ENCODE peak calls at places on chromosome 5, in five cellular contexts. One of them, this sample, is unnamed.
A peak's percentile ranks its signal among the peaks of the same experiment; 100 is the strongest.

GRCh38 chr5:138458856-138459255 is 6.4 kb upstream of the EGR1 start:
- DNase-seq in Peyer's patch: no peak
- DNase-seq in GM12891: no peak
- DNase-seq in spleen: no peak
- DNase-seq in tibial nerve: no peak
- DNase-seq in this sample: no peak

GRCh38 chr5:40906351-40906751 is 2.9 kb upstream of the C7 start:
- DNase-seq in Peyer's patch: no peak
- DNase-seq in GM12891: no peak
- DNase-seq in spleen: no peak
- DNase-seq in tibial nerve: no peak
- DNase-seq in this sample: no peak

GRCh38 chr5:96823900-96824351 is 16.2 kb upstream of the ERAP1 start:
- DNase-seq in Peyer's patch: no peak
- DNase-seq in GM12891: no peak
- DNase-seq in spleen: no peak
- DNase-seq in tibial nerve: no peak
- DNase-seq in this sample: no peak

GRCh38 chr5:133144245-133144981 is 92.6 kb downstream of the HSPA4 start:
- DNase-seq in Peyer's patch: no peak
- DNase-seq in GM12891: no peak
- DNase-seq in spleen: no peak
- DNase-seq in tibial nerve: no peak
- DNase-seq in this sample: no peak

GRCh38 chr5:138753794-138754698 is 821 bp downstream of the CTNNA1 start:
- DNase-seq in Peyer's patch: peak; percentile 58
- DNase-seq in GM12891: no peak
- DNase-seq in spleen: peak; percentile 88
- DNase-seq in tibial nerve: peak; percentile 95
- DNase-seq in this sample: peak; percentile 97

GRCh38 chr5:117103703-117104102 is 529.1 kb upstream of the SEMA6A start:
- DNase-seq in Peyer's patch: no peak
- DNase-seq in GM12891: no peak
- DNase-seq in spleen: no peak
- DNase-seq in tibial nerve: no peak
- DNase-seq in this sample: no peak

GRCh38 chr5:59813761-59814562 is 79.6 kb downstream of the PDE4D start:
- DNase-seq in Peyer's patch: no peak
- DNase-seq in GM12891: no peak
- DNase-seq in spleen: no peak
- DNase-seq in tibial nerve: no peak
- DNase-seq in this sample: no peak

GRCh38 chr5:159096555-159097460 is 2.9 kb downstream of the EBF1 start:
- DNase-seq in Peyer's patch: no peak
- DNase-seq in GM12891: no peak
- DNase-seq in spleen: no peak
- DNase-seq in tibial nerve: no peak
- DNase-seq in this sample: no peak

GRCh38 chr5:101482931-101483330 is 579.8 kb upstream of the ST8SIA4 start:
- DNase-seq in Peyer's patch: no peak
- DNase-seq in GM12891: no peak
- DNase-seq in spleen: no peak
- DNase-seq in tibial nerve: no peak
- DNase-seq in this sample: no peak

GRCh38 chr5:72531496-72532190 is 24.4 kb upstream of the ZNF366 start:
- DNase-seq in Peyer's patch: no peak
- DNase-seq in GM12891: no peak
- DNase-seq in spleen: no peak
- DNase-seq in tibial nerve: no peak
- DNase-seq in this sample: no peak

GRCh38 chr5:17727212-17727611 is 93.0 kb downstream of the TAF11L14 start:
- DNase-seq in Peyer's patch: no peak
- DNase-seq in GM12891: no peak
- DNase-seq in spleen: no peak
- DNase-seq in tibial nerve: no peak
- DNase-seq in this sample: no peak

GRCh38 chr5:33073856-33074255 is 362.7 kb downstream of the NPR3 start:
- DNase-seq in Peyer's patch: no peak
- DNase-seq in GM12891: no peak
- DNase-seq in spleen: no peak
- DNase-seq in tibial nerve: no peak
- DNase-seq in this sample: no peak

GRCh38 chr5:43038523-43038989 is 1.6 kb downstream of the ANXA2R start:
- DNase-seq in Peyer's patch: peak; percentile 55
- DNase-seq in GM12891: no peak
- DNase-seq in spleen: peak; percentile 84
- DNase-seq in tibial nerve: no peak
- DNase-seq in this sample: no peak

GRCh38 chr5:102561894-102562760 is 63.3 kb upstream of the SLCO6A1 start:
- DNase-seq in Peyer's patch: no peak
- DNase-seq in GM12891: no peak
- DNase-seq in spleen: no peak
- DNase-seq in tibial nerve: no peak
- DNase-seq in this sample: no peak

GRCh38 chr5:141637693-141638419 is 1.1 kb downstream of the RELL2 start:
- DNase-seq in Peyer's patch: peak; percentile 78
- DNase-seq in GM12891: peak; percentile 59
- DNase-seq in spleen: peak; percentile 92
- DNase-seq in tibial nerve: no peak
- DNase-seq in this sample: peak; percentile 80

GRCh38 chr5:120546922-120547321 is 82.8 kb downstream of the PRR16 start:
- DNase-seq in Peyer's patch: no peak
- DNase-seq in GM12891: no peak
- DNase-seq in spleen: no peak
- DNase-seq in tibial nerve: no peak
- DNase-seq in this sample: no peak

GRCh38 chr5:158985492-158985891 is 114.2 kb downstream of the EBF1 start:
- DNase-seq in Peyer's patch: no peak
- DNase-seq in GM12891: no peak
- DNase-seq in spleen: no peak
- DNase-seq in tibial nerve: no peak
- DNase-seq in this sample: no peak

GRCh38 chr5:83474170-83474796 is 2.7 kb downstream of the VCAN start:
- DNase-seq in Peyer's patch: no peak
- DNase-seq in GM12891: peak; percentile 41
- DNase-seq in spleen: peak; percentile 82
- DNase-seq in tibial nerve: peak; percentile 73
- DNase-seq in this sample: peak; percentile 92

GRCh38 chr5:126508962-126509279 is 85.7 kb downstream of the GRAMD2B start:
- DNase-seq in Peyer's patch: peak; percentile 42
- DNase-seq in GM12891: no peak
- DNase-seq in spleen: no peak
- DNase-seq in tibial nerve: no peak
- DNase-seq in this sample: peak; percentile 84

GRCh38 chr5:78295035-78295961 is 800 bp upstream of the AP3B1 start:
- DNase-seq in Peyer's patch: peak; percentile 67
- DNase-seq in GM12891: peak; percentile 20
- DNase-seq in spleen: peak; percentile 86
- DNase-seq in tibial nerve: no peak
- DNase-seq in this sample: peak; percentile 66

GRCh38 chr5:79611046-79611829 is 1.0 kb upstream of the TENT2 start:
- DNase-seq in Peyer's patch: no peak
- DNase-seq in GM12891: no peak
- DNase-seq in spleen: no peak
- DNase-seq in tibial nerve: no peak
- DNase-seq in this sample: no peak

GRCh38 chr5:103293099-103293498 is 34.5 kb downstream of the MACIR start:
- DNase-seq in Peyer's patch: no peak
- DNase-seq in GM12891: no peak
- DNase-seq in spleen: no peak
- DNase-seq in tibial nerve: no peak
- DNase-seq in this sample: no peak

GRCh38 chr5:147750065-147750464 is 32.5 kb downstream of the JAKMIP2 start:
- DNase-seq in Peyer's patch: no peak
- DNase-seq in GM12891: no peak
- DNase-seq in spleen: no peak
- DNase-seq in tibial nerve: no peak
- DNase-seq in this sample: no peak

GRCh38 chr5:37876926-37877325 is 37.1 kb upstream of the GDNF start:
- DNase-seq in Peyer's patch: no peak
- DNase-seq in GM12891: no peak
- DNase-seq in spleen: no peak
- DNase-seq in tibial nerve: no peak
- DNase-seq in this sample: no peak
- TF ChIP-seq POLR2A in Peyer's patch: no peak
- TF ChIP-seq POLR2A in GM12891: no peak
- TF ChIP-seq POLR2A in spleen: no peak
- TF ChIP-seq POLR2A in tibial nerve: no peak
- TF ChIP-seq POLR2A in this sample: no peak

GRCh38 chr5:81751009-81751835 is at the start of gene SSBP2:
- DNase-seq in Peyer's patch: peak; percentile 98
- DNase-seq in GM12891: peak; percentile 79
- DNase-seq in spleen: peak; percentile 100
- DNase-seq in tibial nerve: peak; percentile 99
- DNase-seq in this sample: peak; percentile 100
- TF ChIP-seq POLR2A in Peyer's patch: peak; percentile 45
- TF ChIP-seq POLR2A in GM12891: no peak
- TF ChIP-seq POLR2A in spleen: peak; percentile 41
- TF ChIP-seq POLR2A in tibial nerve: peak; percentile 90
- TF ChIP-seq POLR2A in this sample: peak; percentile 64

GRCh38 chr5:150559701-150560100 is 51.8 kb downstream of the NDST1 start:
- DNase-seq in Peyer's patch: no peak
- DNase-seq in GM12891: no peak
- DNase-seq in spleen: no peak
- DNase-seq in tibial nerve: no peak
- DNase-seq in this sample: peak; percentile 20

GRCh38 chr5:150561571-150562295 is 53.8 kb downstream of the NDST1 start:
- DNase-seq in Peyer's patch: no peak
- DNase-seq in GM12891: no peak
- DNase-seq in spleen: no peak
- DNase-seq in tibial nerve: no peak
- DNase-seq in this sample: peak; percentile 44

GRCh38 chr5:150561192-150561512 is 53.2 kb downstream of the NDST1 start:
- DNase-seq in Peyer's patch: no peak
- DNase-seq in GM12891: no peak
- DNase-seq in spleen: no peak
- DNase-seq in tibial nerve: no peak
- DNase-seq in this sample: no peak

GRCh38 chr5:150559088-150559487 is 51.2 kb downstream of the NDST1 start:
- DNase-seq in Peyer's patch: no peak
- DNase-seq in GM12891: no peak
- DNase-seq in spleen: no peak
- DNase-seq in tibial nerve: no peak
- DNase-seq in this sample: peak; percentile 32

DNA sequence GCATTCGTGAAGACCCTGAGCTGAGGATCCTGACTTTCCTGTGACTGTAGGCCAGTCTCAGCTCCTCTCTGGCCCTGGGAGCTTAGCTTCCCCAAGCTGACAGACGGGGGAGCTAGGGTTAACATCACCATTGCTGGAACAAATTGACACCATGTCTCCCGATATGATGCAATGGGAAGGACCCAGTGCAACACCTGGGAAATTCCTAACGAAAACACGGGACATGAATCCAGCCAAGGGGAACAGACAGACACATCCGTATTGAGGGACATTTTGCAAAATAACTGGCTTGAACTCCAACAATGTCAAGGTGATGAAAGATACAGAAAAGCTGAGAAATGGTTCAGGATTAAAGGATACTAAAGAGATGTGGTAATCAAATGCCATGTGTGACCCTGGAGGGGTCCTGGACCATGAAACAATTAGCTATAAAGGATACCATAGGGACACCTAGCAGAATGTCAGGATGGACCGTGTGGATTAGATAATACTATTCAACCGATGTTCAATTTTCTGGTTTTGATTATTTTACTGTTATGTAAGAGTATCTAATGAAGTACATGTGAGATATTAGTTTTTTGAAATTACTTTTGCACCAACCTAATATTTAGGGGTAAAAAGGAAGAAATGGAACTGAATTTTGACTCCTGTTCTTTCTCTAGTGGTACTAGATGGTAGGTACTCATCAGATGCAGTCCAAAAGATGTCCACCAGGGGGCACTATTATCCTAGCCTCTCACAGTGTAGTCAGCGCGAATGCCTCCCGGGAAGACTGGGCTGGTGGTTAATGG is 52.7 kb downstream of the NDST1 start:
- DNase-seq in Peyer's patch: peak; percentile 91
- DNase-seq in GM12891: peak; percentile 53
- DNase-seq in spleen: no peak
- DNase-seq in tibial nerve: peak; percentile 91
- DNase-seq in this sample: peak; percentile 93
- TF ChIP-seq POLR2A in Peyer's patch: no peak
- TF ChIP-seq POLR2A in GM12891: no peak
- TF ChIP-seq POLR2A in spleen: no peak
- TF ChIP-seq POLR2A in tibial nerve: no peak
- TF ChIP-seq POLR2A in this sample: no peak

GRCh38 chr5:143820451-143820850 is 8.5 kb downstream of the HMHB1 start:
- DNase-seq in Peyer's patch: no peak
- DNase-seq in GM12891: no peak
- DNase-seq in spleen: no peak
- DNase-seq in tibial nerve: no peak
- DNase-seq in this sample: no peak

GRCh38 chr5:143828710-143829109 is 16.7 kb downstream of the HMHB1 start:
- DNase-seq in Peyer's patch: no peak
- DNase-seq in GM12891: no peak
- DNase-seq in spleen: no peak
- DNase-seq in tibial nerve: no peak
- DNase-seq in this sample: no peak

GRCh38 chr5:143826909-143827514 is 15.1 kb downstream of the HMHB1 start:
- DNase-seq in Peyer's patch: no peak
- DNase-seq in GM12891: no peak
- DNase-seq in spleen: no peak
- DNase-seq in tibial nerve: no peak
- DNase-seq in this sample: no peak

DNA sequence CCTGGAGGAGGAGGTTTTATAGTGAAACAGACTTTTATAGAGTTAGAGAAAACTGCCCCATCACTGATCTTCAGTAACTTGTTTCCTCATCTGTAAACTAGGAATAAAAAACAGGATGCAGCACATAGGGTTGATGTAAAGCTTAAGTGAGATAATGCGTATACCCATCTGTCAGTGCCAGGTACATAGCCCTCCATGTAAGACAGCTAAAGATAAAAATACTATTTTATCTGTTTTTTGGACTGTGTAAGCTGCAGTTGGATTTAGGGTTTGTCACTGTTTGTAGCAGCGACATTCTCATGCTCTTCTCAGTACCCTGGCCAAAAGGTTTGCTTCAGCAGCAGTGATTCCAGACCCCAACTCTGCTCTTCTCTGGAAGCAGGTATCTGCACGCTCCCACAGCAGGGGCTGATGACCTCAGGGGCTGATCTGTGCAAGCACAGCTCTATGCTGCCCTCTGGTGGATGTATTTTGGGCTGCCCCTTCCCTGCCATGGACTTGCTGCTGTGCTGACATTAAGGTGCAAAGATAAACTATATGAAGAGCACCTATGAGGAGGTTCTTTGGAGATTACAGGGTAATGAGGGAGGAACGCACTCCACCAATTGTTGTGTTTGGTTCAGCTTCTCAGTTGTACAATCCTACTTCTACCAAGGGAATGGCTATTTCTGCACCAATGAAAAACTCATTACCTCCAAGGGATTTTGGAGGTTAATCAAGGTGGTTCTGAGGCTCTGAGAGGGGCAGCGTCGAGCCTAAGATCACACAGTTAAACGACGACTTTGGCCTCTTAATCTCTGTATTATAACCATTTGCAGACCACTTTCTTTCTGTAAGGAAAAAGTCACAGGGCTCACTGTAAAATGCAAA is 13.1 kb downstream of the HMHB1 start:
- DNase-seq in Peyer's patch: peak; percentile 83
- DNase-seq in GM12891: peak; percentile 42
- DNase-seq in spleen: peak; percentile 92
- DNase-seq in tibial nerve: peak; percentile 77
- DNase-seq in this sample: peak; percentile 87
- TF ChIP-seq POLR2A in Peyer's patch: no peak
- TF ChIP-seq POLR2A in GM12891: no peak
- TF ChIP-seq POLR2A in spleen: no peak
- TF ChIP-seq POLR2A in tibial nerve: no peak
- TF ChIP-seq POLR2A in this sample: no peak

GRCh38 chr5:53479656-53480473 is 564 bp upstream of the FST start:
- DNase-seq in Peyer's patch: no peak
- DNase-seq in GM12891: peak; percentile 29
- DNase-seq in spleen: peak; percentile 78
- DNase-seq in tibial nerve: peak; percentile 49
- DNase-seq in this sample: peak; percentile 80
- TF ChIP-seq POLR2A in Peyer's patch: no peak
- TF ChIP-seq POLR2A in GM12891: no peak
- TF ChIP-seq POLR2A in spleen: no peak
- TF ChIP-seq POLR2A in tibial nerve: no peak
- TF ChIP-seq POLR2A in this sample: no peak